ENCODE peak calls at places on chromosomes 16 and 17, in seven cellular contexts. One of them, this sample, is unnamed.

GRCh38 chr17:64038331-64039105 is 18.1 kb upstream of the ICAM2 start:
- DNase-seq in nephron progenitor cell: no peak
- DNase-seq in BJ: no peak
- DNase-seq in esophagus squamous epithelium: no peak
- DNase-seq in IMR-90: no peak
- DNase-seq in GM06990: no peak
- DNase-seq in thoracic aorta: no peak
- DNase-seq in this sample: no peak

GRCh38 chr16:12542818-12543699 is 260.6 kb downstream of the CPPED1 start:
- DNase-seq in GM06990: peak
- DNase-seq in BJ: no peak
- DNase-seq in esophagus squamous epithelium: no peak
- DNase-seq in thoracic aorta: no peak
- DNase-seq in IMR-90: no peak
- DNase-seq in nephron progenitor cell: no peak
- DNase-seq in this sample: no peak

GRCh38 chr16:89038811-89039735 is 54.6 kb upstream of the ACSF3 start:
- DNase-seq in thoracic aorta: no peak
- DNase-seq in IMR-90: no peak
- DNase-seq in GM06990: no peak
- DNase-seq in nephron progenitor cell: peak
- DNase-seq in esophagus squamous epithelium: no peak
- DNase-seq in BJ: no peak
- DNase-seq in this sample: no peak

GRCh38 chr16:31664683-31665482 is 137.2 kb downstream of the AHSP start:
- DNase-seq in GM06990: no peak
- DNase-seq in esophagus squamous epithelium: no peak
- DNase-seq in BJ: no peak
- DNase-seq in nephron progenitor cell: no peak
- DNase-seq in thoracic aorta: no peak
- DNase-seq in IMR-90: peak
- DNase-seq in this sample: no peak

GRCh38 chr17:81271226-81271625 is 23.9 kb downstream of the SLC38A10 start:
- DNase-seq in BJ: no peak
- DNase-seq in esophagus squamous epithelium: no peak
- DNase-seq in GM06990: no peak
- DNase-seq in nephron progenitor cell: no peak
- DNase-seq in thoracic aorta: no peak
- DNase-seq in IMR-90: no peak
- DNase-seq in this sample: no peak

GRCh38 chr17:7307686-7308624 is 527 bp downstream of the EIF5A start:
- DNase-seq in thoracic aorta: no peak
- DNase-seq in esophagus squamous epithelium: no peak
- DNase-seq in BJ: no peak
- DNase-seq in GM06990: peak
- DNase-seq in IMR-90: peak
- DNase-seq in nephron progenitor cell: peak
- DNase-seq in this sample: peak

GRCh38 chr17:66667491-66668030 is 167.4 kb upstream of the CACNG5 start:
- DNase-seq in BJ: no peak
- DNase-seq in GM06990: no peak
- DNase-seq in IMR-90: no peak
- DNase-seq in esophagus squamous epithelium: no peak
- DNase-seq in thoracic aorta: no peak
- DNase-seq in nephron progenitor cell: no peak
- DNase-seq in this sample: no peak

GRCh38 chr17:80104321-80104955 is 3.1 kb downstream of the GAA start:
- DNase-seq in thoracic aorta: no peak
- DNase-seq in GM06990: no peak
- DNase-seq in esophagus squamous epithelium: no peak
- DNase-seq in BJ: no peak
- DNase-seq in nephron progenitor cell: peak
- DNase-seq in IMR-90: no peak
- DNase-seq in this sample: no peak

GRCh38 chr17:76394166-76394565 is 9.8 kb downstream of the SPHK1 start:
- DNase-seq in IMR-90: no peak
- DNase-seq in GM06990: no peak
- DNase-seq in nephron progenitor cell: peak
- DNase-seq in esophagus squamous epithelium: no peak
- DNase-seq in thoracic aorta: no peak
- DNase-seq in BJ: no peak
- DNase-seq in this sample: no peak

DNA sequence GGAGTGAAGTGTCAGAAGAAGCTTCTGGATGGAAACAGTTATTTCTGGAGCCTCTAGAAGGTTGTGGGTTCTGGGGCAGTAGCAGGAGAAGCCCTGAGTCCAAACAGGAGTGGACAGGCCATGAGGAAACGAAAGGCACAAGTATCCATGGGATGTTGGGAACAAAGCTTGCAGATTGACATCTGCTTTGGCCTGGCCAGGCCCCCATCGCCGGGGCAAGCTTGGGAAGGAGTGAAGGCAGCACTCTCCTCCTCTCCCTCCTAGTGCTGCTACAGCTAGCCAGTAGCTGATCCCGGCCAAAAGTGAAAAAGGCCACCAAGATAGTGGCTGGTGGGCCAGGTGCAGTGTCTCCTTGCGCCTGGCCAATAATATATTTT is 40.4 kb downstream of the B9D1 start:
- DNase-seq in GM06990: no peak
- DNase-seq in esophagus squamous epithelium: no peak
- DNase-seq in BJ: no peak
- DNase-seq in thoracic aorta: no peak
- DNase-seq in nephron progenitor cell: no peak
- DNase-seq in IMR-90: no peak
- DNase-seq in this sample: no peak
- TF ChIP-seq CTCF in GM06990: no peak
- TF ChIP-seq CTCF in esophagus squamous epithelium: no peak
- TF ChIP-seq CTCF in BJ: no peak
- TF ChIP-seq CTCF in thoracic aorta: no peak
- TF ChIP-seq CTCF in nephron progenitor cell: no peak
- TF ChIP-seq CTCF in IMR-90: no peak
- TF ChIP-seq CTCF in this sample: no peak

GRCh38 chr17:4364622-4365041 is 1.8 kb downstream of the UBE2G1 start:
- DNase-seq in esophagus squamous epithelium: no peak
- DNase-seq in nephron progenitor cell: no peak
- DNase-seq in BJ: no peak
- DNase-seq in thoracic aorta: no peak
- DNase-seq in IMR-90: no peak
- DNase-seq in GM06990: no peak
- DNase-seq in this sample: no peak

GRCh38 chr17:4365628-4366311 is 705 bp downstream of the UBE2G1 start:
- DNase-seq in esophagus squamous epithelium: no peak
- DNase-seq in IMR-90: no peak
- DNase-seq in BJ: no peak
- DNase-seq in GM06990: no peak
- DNase-seq in thoracic aorta: no peak
- DNase-seq in nephron progenitor cell: peak
- DNase-seq in this sample: no peak

GRCh38 chr17:4358154-4358553 is 8.3 kb downstream of the UBE2G1 start:
- DNase-seq in esophagus squamous epithelium: no peak
- DNase-seq in thoracic aorta: no peak
- DNase-seq in BJ: no peak
- DNase-seq in nephron progenitor cell: no peak
- DNase-seq in IMR-90: no peak
- DNase-seq in GM06990: no peak
- DNase-seq in this sample: no peak

GRCh38 chr17:4365103-4365627 is 1.3 kb downstream of the UBE2G1 start:
- DNase-seq in nephron progenitor cell: peak
- DNase-seq in BJ: peak
- DNase-seq in GM06990: peak
- DNase-seq in esophagus squamous epithelium: peak
- DNase-seq in IMR-90: peak
- DNase-seq in thoracic aorta: peak
- DNase-seq in this sample: peak

GRCh38 chr17:4362141-4362540 is 4.3 kb downstream of the UBE2G1 start:
- DNase-seq in thoracic aorta: no peak
- DNase-seq in BJ: no peak
- DNase-seq in nephron progenitor cell: no peak
- DNase-seq in esophagus squamous epithelium: no peak
- DNase-seq in IMR-90: no peak
- DNase-seq in GM06990: no peak
- DNase-seq in this sample: no peak
- TF ChIP-seq CTCF in thoracic aorta: no peak
- TF ChIP-seq CTCF in BJ: no peak
- TF ChIP-seq CTCF in nephron progenitor cell: no peak
- TF ChIP-seq CTCF in esophagus squamous epithelium: no peak
- TF ChIP-seq CTCF in IMR-90: no peak
- TF ChIP-seq CTCF in GM06990: no peak
- TF ChIP-seq CTCF in this sample: no peak

GRCh38 chr17:68634345-68634876 is 33.2 kb upstream of the FAM20A start:
- DNase-seq in esophagus squamous epithelium: no peak
- DNase-seq in GM06990: no peak
- DNase-seq in thoracic aorta: no peak
- DNase-seq in BJ: no peak
- DNase-seq in nephron progenitor cell: no peak
- DNase-seq in IMR-90: no peak
- DNase-seq in this sample: no peak
- TF ChIP-seq CTCF in esophagus squamous epithelium: no peak
- TF ChIP-seq CTCF in GM06990: no peak
- TF ChIP-seq CTCF in thoracic aorta: no peak
- TF ChIP-seq CTCF in BJ: no peak
- TF ChIP-seq CTCF in nephron progenitor cell: no peak
- TF ChIP-seq CTCF in IMR-90: no peak
- TF ChIP-seq CTCF in this sample: no peak

GRCh38 chr16:85621698-85622433 is 8.7 kb downstream of the GSE1 start:
- DNase-seq in GM06990: no peak
- DNase-seq in nephron progenitor cell: no peak
- DNase-seq in thoracic aorta: no peak
- DNase-seq in BJ: no peak
- DNase-seq in esophagus squamous epithelium: no peak
- DNase-seq in IMR-90: no peak
- DNase-seq in this sample: no peak
- TF ChIP-seq CTCF in GM06990: no peak
- TF ChIP-seq CTCF in nephron progenitor cell: no peak
- TF ChIP-seq CTCF in thoracic aorta: no peak
- TF ChIP-seq CTCF in BJ: no peak
- TF ChIP-seq CTCF in esophagus squamous epithelium: no peak
- TF ChIP-seq CTCF in IMR-90: no peak
- TF ChIP-seq CTCF in this sample: no peak

DNA sequence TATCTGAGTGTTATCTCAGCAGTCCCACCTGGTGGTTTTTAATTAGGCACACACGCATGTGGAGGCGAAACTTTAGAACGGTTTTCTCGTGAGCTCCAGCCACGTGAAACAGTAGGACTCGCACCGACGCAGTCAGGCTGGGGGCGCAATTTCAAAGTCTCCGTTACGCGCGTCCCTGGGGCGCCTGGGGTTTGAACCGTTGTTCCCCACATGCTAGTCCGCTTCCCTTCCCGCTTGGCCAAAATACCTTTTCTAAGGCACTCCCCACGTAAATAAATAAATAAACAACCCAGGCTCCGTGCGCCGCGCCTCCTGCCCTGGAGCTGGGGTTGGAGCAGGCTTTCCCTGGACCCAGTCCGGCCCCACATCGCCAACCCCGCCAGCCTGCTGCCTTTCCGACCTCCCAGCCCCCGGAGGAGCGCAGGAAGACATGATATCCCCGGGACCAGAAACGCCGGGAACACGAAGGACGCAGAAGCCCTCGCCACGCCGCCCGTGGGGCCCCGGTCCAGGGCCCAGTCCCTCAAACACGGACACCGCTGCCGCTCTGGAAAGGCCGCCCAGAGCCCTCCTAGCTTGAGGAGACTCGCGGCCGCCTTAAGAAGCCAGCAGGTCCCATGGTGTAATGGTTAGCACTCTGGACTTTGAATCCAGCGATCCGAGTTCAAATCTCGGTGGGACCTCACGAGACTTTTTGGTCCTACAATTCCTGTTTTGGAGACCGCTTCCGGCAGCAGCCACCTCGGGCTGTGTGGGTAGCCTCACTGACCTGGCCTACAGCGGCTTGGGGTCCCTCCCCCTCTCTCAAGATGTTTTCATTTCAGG is 18.2 kb downstream of the GNGT2 start:
- DNase-seq in thoracic aorta: peak
- DNase-seq in IMR-90: peak
- DNase-seq in esophagus squamous epithelium: no peak
- DNase-seq in BJ: peak
- DNase-seq in nephron progenitor cell: peak
- DNase-seq in GM06990: peak
- DNase-seq in this sample: peak
- TF ChIP-seq CTCF in thoracic aorta: peak
- TF ChIP-seq CTCF in IMR-90: peak
- TF ChIP-seq CTCF in esophagus squamous epithelium: no peak
- TF ChIP-seq CTCF in BJ: peak
- TF ChIP-seq CTCF in nephron progenitor cell: no peak
- TF ChIP-seq CTCF in GM06990: peak
- TF ChIP-seq CTCF in this sample: no peak

GRCh38 chr16:23682181-23682580 is 3.5 kb downstream of the PLK1 start:
- DNase-seq in nephron progenitor cell: no peak
- DNase-seq in GM06990: no peak
- DNase-seq in thoracic aorta: no peak
- DNase-seq in IMR-90: peak
- DNase-seq in esophagus squamous epithelium: no peak
- DNase-seq in BJ: no peak
- DNase-seq in this sample: no peak

GRCh38 chr16:23676924-23677480 is 1.7 kb upstream of the PLK1 start:
- DNase-seq in thoracic aorta: no peak
- DNase-seq in BJ: no peak
- DNase-seq in esophagus squamous epithelium: no peak
- DNase-seq in nephron progenitor cell: no peak
- DNase-seq in IMR-90: no peak
- DNase-seq in GM06990: no peak
- DNase-seq in this sample: no peak

GRCh38 chr16:23679986-23680336 is 1.3 kb downstream of the PLK1 start:
- DNase-seq in esophagus squamous epithelium: no peak
- DNase-seq in IMR-90: no peak
- DNase-seq in thoracic aorta: no peak
- DNase-seq in nephron progenitor cell: no peak
- DNase-seq in BJ: no peak
- DNase-seq in GM06990: no peak
- DNase-seq in this sample: no peak

GRCh38 chr16:23679274-23679985 is 741 bp downstream of the PLK1 start:
- DNase-seq in GM06990: peak
- DNase-seq in thoracic aorta: no peak
- DNase-seq in esophagus squamous epithelium: no peak
- DNase-seq in IMR-90: peak
- DNase-seq in BJ: no peak
- DNase-seq in nephron progenitor cell: peak
- DNase-seq in this sample: no peak

GRCh38 chr16:23678430-23679273 is at the start of gene PLK1:
- DNase-seq in IMR-90: peak
- DNase-seq in BJ: peak
- DNase-seq in nephron progenitor cell: peak
- DNase-seq in GM06990: peak
- DNase-seq in thoracic aorta: peak
- DNase-seq in esophagus squamous epithelium: no peak
- DNase-seq in this sample: peak
- TF ChIP-seq CTCF in IMR-90: peak
- TF ChIP-seq CTCF in BJ: peak
- TF ChIP-seq CTCF in nephron progenitor cell: no peak
- TF ChIP-seq CTCF in GM06990: peak
- TF ChIP-seq CTCF in thoracic aorta: no peak
- TF ChIP-seq CTCF in esophagus squamous epithelium: peak
- TF ChIP-seq CTCF in this sample: no peak

DNA sequence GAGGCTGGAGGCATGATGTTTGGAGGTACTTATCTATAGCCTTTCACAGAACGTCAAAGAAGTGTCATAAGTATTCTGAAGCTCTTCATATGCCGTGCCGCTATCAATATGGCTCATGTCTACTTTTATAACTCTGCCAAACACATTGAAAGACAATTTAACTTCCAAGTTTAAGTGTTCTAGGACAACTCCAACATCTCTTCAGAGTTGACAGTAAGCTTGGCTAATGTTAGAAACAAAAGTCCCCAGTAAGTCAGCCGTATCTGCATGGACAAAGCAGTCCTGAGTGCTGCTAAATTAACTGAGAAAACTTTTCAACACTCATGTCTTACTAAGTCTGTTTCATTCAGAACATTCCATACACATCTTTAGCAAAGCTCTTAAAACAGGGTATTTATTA is 32.2 kb downstream of the GRB2 start:
- DNase-seq in thoracic aorta: no peak
- DNase-seq in esophagus squamous epithelium: no peak
- DNase-seq in BJ: no peak
- DNase-seq in IMR-90: no peak
- DNase-seq in GM06990: no peak
- DNase-seq in nephron progenitor cell: no peak
- DNase-seq in this sample: no peak
- TF ChIP-seq CTCF in thoracic aorta: no peak
- TF ChIP-seq CTCF in esophagus squamous epithelium: no peak
- TF ChIP-seq CTCF in BJ: no peak
- TF ChIP-seq CTCF in IMR-90: no peak
- TF ChIP-seq CTCF in GM06990: no peak
- TF ChIP-seq CTCF in nephron progenitor cell: no peak
- TF ChIP-seq CTCF in this sample: no peak